ENCODE peak calls at places on chromosome 21, in four cellular contexts. L is GM12878, S is H1, V is HepG2. Q is an unnamed sample.

GRCh38 chr21:21624674-21625073 is 626.5 kb downstream of the NCAM2 start:
- DNase-seq in L (no peak), S (no peak), V (no peak), Q (no peak)

GRCh38 chr21:38878394-38879179 is 72.9 kb downstream of the ETS2 start:
- DNase-seq in L (no peak), S (no peak), V (no peak), Q (no peak)

GRCh38 chr21:37915941-37916794 is at the start of gene KCNJ6:
- DNase-seq in L (no peak), S (no peak), V (no peak), Q (peak; percentile 94)

GRCh38 chr21:33042812-33043211 is 17.1 kb downstream of the OLIG2 start:
- DNase-seq in L (no peak), S (no peak), V (no peak), Q (no peak)

GRCh38 chr21:25912402-25912746 is 177.6 kb downstream of the GABPA start:
- DNase-seq in L (no peak), S (no peak), V (no peak), Q (no peak)

GRCh38 chr21:32991299-32991850 is 34.4 kb upstream of the OLIG2 start:
- DNase-seq in L (no peak), S (no peak), V (no peak), Q (no peak)

GRCh38 chr21:29033871-29034270 is 9.4 kb downstream of the USP16 start:
- DNase-seq in L (no peak), S (no peak), V (no peak), Q (no peak)

GRCh38 chr21:39527664-39528381 is 76.1 kb downstream of the SH3BGR start:
- DNase-seq in L (no peak), S (no peak), V (peak; percentile 67), Q (no peak)

GRCh38 chr21:38244885-38245869 is 11.6 kb upstream of the KCNJ15 start:
- DNase-seq in L (peak; percentile 59), S (no peak), V (no peak), Q (no peak)

GRCh38 chr21:29887313-29888009 is 52.3 kb downstream of the GRIK1 start:
- DNase-seq in L (no peak), S (no peak), V (no peak), Q (no peak)

GRCh38 chr21:31342328-31342727 is 1.7 kb downstream of the TIAM1 start:
- DNase-seq in L (no peak), S (no peak), V (no peak), Q (no peak)

GRCh38 chr21:26761174-26761915 is 83.9 kb downstream of the ADAMTS1 start:
- DNase-seq in L (no peak), S (no peak), V (no peak), Q (no peak)

DNA sequence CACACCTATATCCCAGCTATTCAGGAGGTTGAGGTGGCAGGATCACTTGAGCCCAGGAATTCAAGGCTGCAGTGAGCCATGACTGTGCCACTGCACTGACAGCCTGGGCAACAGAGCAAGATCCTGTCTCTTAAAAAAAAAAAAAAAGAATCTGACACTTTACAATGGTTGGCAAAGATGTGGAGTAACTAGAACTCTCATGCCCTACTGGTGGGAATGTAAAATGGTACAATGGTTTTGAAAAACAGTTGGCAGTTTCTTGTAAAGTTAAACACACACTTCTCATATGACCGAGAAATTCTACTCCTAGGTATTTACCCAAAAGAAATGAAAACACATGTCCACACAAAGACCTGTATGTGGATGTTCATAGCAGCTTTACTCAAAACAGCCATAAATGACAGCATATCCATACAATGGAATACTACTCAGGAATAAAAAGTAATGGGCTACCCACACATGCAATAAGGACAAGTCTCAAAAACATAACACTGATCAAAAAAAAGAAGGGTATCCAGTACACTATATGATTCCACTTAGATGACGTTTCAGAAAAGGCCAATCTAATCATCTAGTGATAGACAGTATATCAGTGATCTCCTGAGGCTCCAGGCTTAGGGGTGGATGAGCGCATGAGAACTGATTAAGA is 58.1 kb downstream of the HLCS start:
- DNase-seq in L (no peak), S (no peak), V (no peak), Q (no peak)
- H3K79me2 ChIP-seq in L (no peaks in the 10 kb centered on the region), S (no peaks in the 10 kb centered on the region), V (no peaks in the 10 kb centered on the region), Q (no peaks in the 10 kb centered on the region)

GRCh38 chr21:45970674-45971486 is 10.7 kb upstream of the COL6A1 start:
- DNase-seq in L (no peak), S (no peak), V (peak; percentile 33), Q (peak; percentile 79)
- TF ChIP-seq CREB1 in L (no peak), S (no peak), V (no peak), Q (no peak)

DNA sequence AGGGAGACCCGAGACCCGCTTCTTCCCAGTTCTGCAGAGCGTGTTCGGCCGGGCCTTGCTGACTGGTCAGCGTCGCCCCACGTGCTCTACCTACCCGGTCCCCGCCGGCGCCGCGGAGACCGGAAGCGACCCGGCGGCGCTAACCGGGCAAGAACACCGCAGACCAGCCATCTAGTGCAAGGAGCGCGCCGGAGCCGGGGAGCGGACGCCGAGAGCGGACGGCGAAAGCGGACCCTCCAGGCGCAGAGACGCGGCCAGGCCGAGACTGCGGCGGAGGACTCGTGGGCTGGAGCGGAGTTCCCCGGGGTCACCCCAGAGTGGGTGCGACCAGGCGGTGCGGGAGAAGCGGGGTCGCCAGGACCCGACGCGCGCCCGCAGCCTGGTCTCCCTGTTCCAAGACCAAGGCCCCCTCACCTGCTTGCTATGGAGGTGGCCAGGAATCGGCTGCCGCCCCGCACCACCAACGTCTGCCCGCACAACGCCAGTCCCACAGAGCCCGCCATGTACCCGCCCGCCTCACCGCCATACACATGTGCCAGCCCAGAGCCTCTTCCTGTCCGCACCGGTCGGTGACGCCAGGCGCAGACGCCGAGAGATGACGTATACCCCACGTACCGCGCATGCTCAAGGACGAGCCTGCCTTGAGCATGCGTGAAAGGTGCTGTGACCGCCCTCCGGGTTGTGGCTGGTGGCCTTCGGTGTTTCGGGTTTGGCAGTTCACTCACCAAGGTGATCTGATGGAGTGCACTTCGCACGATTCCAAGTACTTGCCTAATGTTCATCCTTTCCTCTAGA is at the start of gene WDR4:
- DNase-seq in L (peak; percentile 97), S (peak; percentile 95), V (peak; percentile 93), Q (peak; percentile 98)
- H3K79me2 ChIP-seq in L (peaks cover 34% of the 10 kb centered on the region), S (peaks cover 13% of the 10 kb centered on the region), V (peaks cover 30% of the 10 kb centered on the region), Q (peaks cover 58% of the 10 kb centered on the region)

GRCh38 chr21:44933199-44933937 is 6.5 kb upstream of the SLX9 start:
- DNase-seq in L (no peak), S (no peak), V (no peak), Q (no peak)

GRCh38 chr21:44932366-44933181 is 7.3 kb upstream of the SLX9 start:
- DNase-seq in L (no peak), S (no peak), V (no peak), Q (no peak)

GRCh38 chr21:44930543-44930981 is 9.3 kb upstream of the SLX9 start:
- DNase-seq in L (no peak), S (no peak), V (no peak), Q (no peak)

GRCh38 chr21:44931137-44931500 is 8.7 kb upstream of the SLX9 start:
- DNase-seq in L (no peak), S (no peak), V (no peak), Q (peak; percentile 57)

GRCh38 chr21:44931501-44932365 is 8.1 kb upstream of the SLX9 start:
- DNase-seq in L (no peak), S (no peak), V (no peak), Q (no peak)
- TF ChIP-seq CREB1 in L (no peak), S (no peak), V (no peak), Q (no peak)

GRCh38 chr21:34952701-34953100 is 96.4 kb downstream of the RUNX1 start:
- DNase-seq in L (no peak), S (no peak), V (no peak), Q (peak; percentile 12)

GRCh38 chr21:34959607-34960006 is 89.5 kb downstream of the RUNX1 start:
- DNase-seq in L (no peak), S (no peak), V (no peak), Q (no peak)

GRCh38 chr21:34958040-34958439 is 91.1 kb downstream of the RUNX1 start:
- DNase-seq in L (no peak), S (no peak), V (no peak), Q (no peak)

GRCh38 chr21:34953950-34954349 is 95.2 kb downstream of the RUNX1 start:
- DNase-seq in L (no peak), S (no peak), V (no peak), Q (no peak)

GRCh38 chr21:34956416-34957316 is 92.4 kb downstream of the RUNX1 start:
- DNase-seq in L (no peak), S (no peak), V (no peak), Q (no peak)
- H3K79me2 ChIP-seq in L (no peaks in the 10 kb centered on the region), S (no peaks in the 10 kb centered on the region), V (no peaks in the 10 kb centered on the region), Q (no peaks in the 10 kb centered on the region)

DNA sequence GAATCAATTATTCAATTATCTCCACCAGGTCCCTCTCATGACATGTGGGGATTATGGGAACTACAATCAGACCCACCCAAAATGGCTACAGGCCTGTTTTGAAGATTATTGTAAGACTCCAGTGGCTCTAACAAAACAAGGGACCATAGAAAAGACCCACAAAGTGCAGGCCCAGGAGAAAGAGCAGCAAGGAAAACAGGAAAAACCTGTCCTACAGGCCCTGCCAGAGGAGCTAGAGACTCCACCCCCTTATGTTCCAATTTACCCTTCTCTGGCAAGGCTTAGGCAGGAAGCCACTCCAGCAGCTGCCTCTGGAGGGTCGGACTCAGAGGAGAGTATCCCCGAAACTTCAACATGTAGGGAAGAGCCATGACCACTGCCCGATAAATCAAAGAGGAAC is 96.5 kb downstream of the LIPI start:
- DNase-seq in L (no peak), S (no peak), V (no peak), Q (peak; percentile 89)
- TF ChIP-seq CREB1 in L (no peak), S (no peak), V (no peak), Q (no peak)